ENCODE peak calls at places on chromosome 15, in five cellular contexts. F is body of pancreas, N is NB4, L is HepG2, X is right atrium auricular region. W is an unnamed sample.

GRCh38 chr15:78715930-78716329 is 74.9 kb upstream of the CHRNB4 start:
- DNase-seq in N (no peak), X (no peak), F (no peak), L (no peak), W (no peak)

GRCh38 chr15:93830221-93830765 is 401.1 kb upstream of the MCTP2 start:
- DNase-seq in X (no peak), N (no peak), F (no peak), L (no peak), W (no peak)

GRCh38 chr15:85667491-85668424 is 127.0 kb downstream of the KLHL25 start:
- DNase-seq in X (no peak), F (peak; percentile 83), N (peak; percentile 67), L (peak; percentile 53), W (peak; percentile 96)

GRCh38 chr15:73265536-73266153 is 103.1 kb downstream of the HCN4 start:
- DNase-seq in X (no peak), F (peak; percentile 45), N (peak; percentile 66), L (peak; percentile 52), W (no peak)

GRCh38 chr15:53978248-53978906 is at the start of gene UNC13C:
- DNase-seq in L (peak; percentile 1), X (no peak), F (peak; percentile 2), N (no peak), W (no peak)

GRCh38 chr15:26736502-26737248 is 36.2 kb downstream of the GABRB3 start:
- DNase-seq in F (no peak), N (no peak), L (no peak), X (no peak), W (no peak)

GRCh38 chr15:65580287-65580686 is 30.6 kb downstream of the INTS14 start:
- DNase-seq in L (peak; percentile 21), X (no peak), F (no peak), N (no peak), W (no peak)

GRCh38 chr15:22239806-22240180 is 159.5 kb downstream of the OR4M2 start:
- DNase-seq in L (no peak), X (no peak), N (no peak), F (no peak), W (no peak)

GRCh38 chr15:40320931-40321371 is 2.5 kb upstream of the INAFM2 start:
- DNase-seq in F (peak; percentile 79), X (no peak), L (peak; percentile 66), N (peak; percentile 73), W (no peak)

GRCh38 chr15:51375966-51376640 is 34.6 kb downstream of the GLDN start:
- DNase-seq in L (no peak), X (no peak), F (no peak), N (no peak), W (no peak)

GRCh38 chr15:37101634-37102314 is 1.4 kb upstream of the MEIS2 start:
- DNase-seq in N (peak; percentile 70), L (peak; percentile 51), X (peak; percentile 81), F (peak; percentile 78), W (no peak)

GRCh38 chr15:78372880-78373279 is 32.7 kb downstream of the CRABP1 start:
- DNase-seq in L (peak; percentile 24), F (peak; percentile 7), N (no peak), X (no peak), W (no peak)

GRCh38 chr15:80906159-80906775 is 83.4 kb downstream of the MESD start:
- DNase-seq in F (no peak), X (no peak), N (no peak), L (peak; percentile 44), W (peak; percentile 9)

GRCh38 chr15:79406191-79406590 is 25.9 kb upstream of the MINAR1 start:
- DNase-seq in X (no peak), N (no peak), F (no peak), L (no peak), W (no peak)

GRCh38 chr15:60118564-60119080 is 114.5 kb downstream of the FOXB1 start:
- DNase-seq in N (no peak), L (no peak), F (no peak), X (no peak), W (no peak)

GRCh38 chr15:71011503-71012155 is 103.6 kb upstream of the THSD4 start:
- DNase-seq in N (peak; percentile 4), X (no peak), L (peak; percentile 3), F (peak; percentile 10), W (peak; percentile 31)

GRCh38 chr15:98506711-98507110 is 141.6 kb upstream of the IGF1R start:
- DNase-seq in X (no peak), L (no peak), F (no peak), N (no peak), W (no peak)

GRCh38 chr15:99424978-99425665 is 140.7 kb upstream of the MEF2A start:
- DNase-seq in L (peak; percentile 54), X (peak; percentile 77), N (peak; percentile 84), F (peak; percentile 58), W (peak; percentile 52)

GRCh38 chr15:40722934-40723333 is 28.0 kb downstream of the RAD51 start:
- DNase-seq in L (no peak), X (no peak), F (no peak), N (no peak), W (no peak)

GRCh38 chr15:87752250-87752951 is 504.1 kb downstream of the NTRK3 start:
- DNase-seq in F (peak; percentile 33), L (no peak), N (no peak), X (no peak), W (peak; percentile 52)

GRCh38 chr15:71049706-71050422 is 65.4 kb upstream of the THSD4 start:
- DNase-seq in X (no peak), L (no peak), F (no peak), N (no peak), W (no peak)

GRCh38 chr15:39886418-39886817 is 33.6 kb downstream of the GPR176 start:
- DNase-seq in X (no peak), N (no peak), L (no peak), F (no peak), W (no peak)

GRCh38 chr15:48963524-48964113 is at the start of gene SHC4:
- DNase-seq in L (peak; percentile 24), N (peak; percentile 61), X (peak; percentile 78), F (peak; percentile 31), W (peak; percentile 69)

GRCh38 chr15:63506537-63507035 is 2.2 kb downstream of the USP3 start:
- DNase-seq in X (no peak), L (peak; percentile 58), F (no peak), N (peak; percentile 57), W (no peak)

GRCh38 chr15:34436956-34437442 is 609 bp downstream of the GOLGA8A start:
- DNase-seq in F (peak; percentile 16), N (peak; percentile 81), X (no peak), L (peak; percentile 3), W (no peak)

GRCh38 chr15:98692213-98692612 is 43.9 kb downstream of the IGF1R start:
- DNase-seq in X (no peak), N (no peak), L (peak; percentile 78), F (no peak), W (no peak)

GRCh38 chr15:57541805-57542504 is 49.7 kb upstream of the MYZAP start:
- DNase-seq in N (peak; percentile 56), X (peak; percentile 91), L (peak; percentile 44), F (peak; percentile 76), W (peak; percentile 36)

GRCh38 chr15:64808785-64809453 is 16.5 kb downstream of the PIF1 start:
- DNase-seq in X (no peak), L (no peak), N (no peak), F (no peak), W (no peak)

GRCh38 chr15:40047413-40048154 is 8.6 kb upstream of the SRP14 start:
- DNase-seq in N (peak; percentile 91), F (peak; percentile 75), L (no peak), X (peak; percentile 74), W (no peak)

GRCh38 chr15:76840830-76841460 is 64.2 kb downstream of the SCAPER start:
- DNase-seq in L (peak; percentile 26), N (peak; percentile 52), F (no peak), X (no peak), W (peak; percentile 11)

GRCh38 chr15:77002954-77003912 is 8.3 kb downstream of the PSTPIP1 start:
- DNase-seq in L (no peak), F (peak; percentile 75), N (peak; percentile 97), X (no peak), W (no peak)

GRCh38 chr15:66865622-66866611 is 163.9 kb downstream of the SMAD6 start:
- DNase-seq in N (peak; percentile 51), L (no peak), F (peak; percentile 42), X (no peak), W (no peak)

GRCh38 chr15:23067416-23067815 is 28.0 kb upstream of the TUBGCP5 start:
- DNase-seq in X (no peak), N (no peak), L (no peak), F (no peak), W (no peak)

GRCh38 chr15:79050977-79051376 is 39.6 kb downstream of the RASGRF1 start:
- DNase-seq in L (peak; percentile 21), X (no peak), N (no peak), F (no peak), W (no peak)

GRCh38 chr15:77457619-77458265 is 37.1 kb downstream of the HMG20A start:
- DNase-seq in L (no peak), F (no peak), X (no peak), N (no peak), W (no peak)

GRCh38 chr15:100880897-100881242 is 1.2 kb downstream of the ALDH1A3 start:
- DNase-seq in X (no peak), N (no peak), F (no peak), L (no peak), W (no peak)

GRCh38 chr15:100880139-100880896 is 687 bp downstream of the ALDH1A3 start:
- DNase-seq in F (no peak), N (no peak), L (no peak), X (no peak), W (no peak)

GRCh38 chr15:100879046-100879445 is 585 bp upstream of the ALDH1A3 start:
- DNase-seq in F (no peak), N (no peak), L (no peak), X (no peak), W (no peak)

GRCh38 chr15:100879461-100880138 is at the start of gene ALDH1A3:
- DNase-seq in F (peak; percentile 62), L (no peak), N (peak; percentile 61), X (no peak), W (no peak)

GRCh38 chr15:100881573-100882336 is 2.1 kb downstream of the ALDH1A3 start:
- DNase-seq in X (no peak), N (no peak), F (no peak), L (no peak), W (no peak)
- H3K4me3 ChIP-seq in X (no peak overlapping the region), N (no peak overlapping the region), F (no peak overlapping the region), L (no peak overlapping the region), W (no peak overlapping the region)

GRCh38 chr15:75202251-75203016 is 752 bp downstream of the C15orf39 start:
- DNase-seq in L (peak; percentile 38), X (peak; percentile 83), F (peak; percentile 89), N (peak; percentile 89), W (no peak)
- TF ChIP-seq CTCF in L (no peak), X (peak; percentile 51), F (peak; percentile 6), N (no peak), W (no peak)

GRCh38 chr15:75589071-75589470 is 10.0 kb upstream of the PTPN9 start:
- DNase-seq in L (no peak), F (no peak), X (no peak), N (no peak), W (no peak)
- H3K4me3 ChIP-seq in L (no peak overlapping the region), F (no peak overlapping the region), X (no peak overlapping the region), N (no peak overlapping the region), W (no peak overlapping the region)

DNA sequence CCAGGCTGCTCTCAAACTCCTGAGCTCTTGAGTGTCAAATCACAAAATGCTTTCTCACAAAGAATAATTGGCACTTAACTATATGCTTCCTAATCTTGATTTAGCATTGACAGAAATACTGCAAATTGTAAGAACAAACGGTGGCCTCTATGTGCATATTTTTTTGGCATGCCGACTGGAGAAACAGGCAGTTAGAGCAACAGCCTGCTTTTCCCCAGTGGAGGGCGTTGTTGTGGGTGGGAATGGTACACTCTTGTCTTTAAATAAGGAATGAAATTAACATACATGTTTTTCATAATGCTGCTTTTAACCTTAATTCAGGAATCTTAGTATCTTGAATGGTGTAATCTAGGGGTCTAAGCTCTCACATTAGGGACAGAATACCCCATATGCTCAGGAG is 31.1 kb upstream of the SV2B start:
- DNase-seq in X (no peak), F (no peak), N (no peak), L (no peak), W (no peak)
- TF ChIP-seq CTCF in X (no peak), F (no peak), N (no peak), L (no peak), W (peak; percentile 26)

W was measured in HFF-Myc.